ENCODE peak calls at places on chromosomes 2 and 18, in nine cellular contexts. D is neural crest cell; P is brain microvascular endothelial cell; W is fibroblast of lung; E is CD8-positive, alpha-beta T cell; Q is HCT116; T is PC-3; J is GM12865; K is psoas muscle. S is an unnamed sample.

GRCh38 chr2:57313678-57314077 is 732.9 kb upstream of the VRK2 start:
- DNase-seq in K (no peak), D (no peak), Q (no peak), W (no peak), P (no peak), J (no peak), E (no peak), T (no peak), S (no peak)

GRCh38 chr2:235112365-235112764 is 160.5 kb downstream of the SH3BP4 start:
- DNase-seq in P (no peak), K (no peak), E (no peak), W (no peak), D (no peak), J (no peak), T (no peak), Q (no peak), S (no peak)

GRCh38 chr2:213242653-213243052 is 41.6 kb upstream of the SPAG16 start:
- DNase-seq in E (no peak), K (no peak), T (no peak), P (no peak), Q (no peak), J (no peak), D (no peak), W (no peak), S (no peak)

GRCh38 chr2:37984176-37984575 is 59.1 kb downstream of the RMDN2 start:
- DNase-seq in W (no peak), J (no peak), K (no peak), T (no peak), Q (no peak), D (no peak), P (no peak), E (no peak), S (no peak)

GRCh38 chr2:197571622-197572271 is 55.9 kb downstream of the MOB4 start:
- DNase-seq in E (no peak), T (peak), Q (no peak), J (no peak), P (peak), K (peak), W (peak), D (no peak), S (no peak)

GRCh38 chr18:3604626-3605408 is 154.8 kb downstream of the TGIF1 start:
- DNase-seq in Q (no peak), T (peak), W (peak), P (peak), J (peak), E (no peak), K (no peak), D (no peak), S (peak)

GRCh38 chr2:231568785-231569435 is 23.8 kb upstream of the TEX44 start:
- DNase-seq in T (no peak), P (no peak), D (no peak), W (no peak), K (no peak), Q (no peak), J (no peak), E (no peak), S (no peak)

GRCh38 chr18:44098551-44099098 is 582.1 kb upstream of the SETBP1 start:
- DNase-seq in J (peak), P (peak), E (no peak), D (no peak), Q (no peak), W (peak), T (peak), K (no peak), S (peak)

GRCh38 chr2:152063325-152063924 is 35.4 kb downstream of the CACNB4 start:
- DNase-seq in K (no peak), P (no peak), D (no peak), Q (no peak), W (no peak), E (no peak), T (no peak), J (no peak), S (no peak)

GRCh38 chr2:136527560-136527959 is 237.8 kb upstream of the THSD7B start:
- DNase-seq in D (peak), T (peak), Q (no peak), E (no peak), P (peak), K (no peak), W (peak), J (peak), S (peak)

GRCh38 chr18:61756244-61756643 is 136.6 kb downstream of the RNF152 start:
- DNase-seq in P (no peak), J (no peak), Q (no peak), D (no peak), E (no peak), K (no peak), W (no peak), T (no peak), S (no peak)

GRCh38 chr2:133776936-133777587 is 208.8 kb upstream of the NCKAP5 start:
- DNase-seq in E (no peak), J (no peak), T (no peak), P (no peak), D (no peak), W (no peak), K (no peak), Q (no peak), S (no peak)

GRCh38 chr2:171814174-171814573 is 79.9 kb downstream of the SLC25A12 start:
- DNase-seq in J (no peak), K (no peak), P (no peak), Q (no peak), D (no peak), T (no peak), E (no peak), W (no peak), S (no peak)

GRCh38 chr2:171813126-171813525 is 80.9 kb downstream of the SLC25A12 start:
- DNase-seq in E (no peak), W (no peak), Q (no peak), J (no peak), T (no peak), K (no peak), D (no peak), P (no peak), S (no peak)

GRCh38 chr2:171813729-171814128 is 80.3 kb downstream of the SLC25A12 start:
- DNase-seq in J (no peak), T (no peak), E (no peak), P (no peak), D (no peak), Q (no peak), K (no peak), W (no peak), S (no peak)

GRCh38 chr2:171810409-171810993 is 83.5 kb downstream of the SLC25A12 start:
- DNase-seq in W (peak), D (no peak), T (no peak), K (no peak), E (no peak), Q (no peak), J (no peak), P (peak), S (no peak)

GRCh38 chr2:171811229-171811628 is 82.8 kb downstream of the SLC25A12 start:
- DNase-seq in D (no peak), E (no peak), K (no peak), W (peak), Q (peak), J (peak), T (peak), P (no peak), S (no peak)
- TF ChIP-seq CTCF in D (peak), E (peak), K (peak), W (peak), Q (peak), J (no peak), T (peak), P (peak), S (no peak)

DNA sequence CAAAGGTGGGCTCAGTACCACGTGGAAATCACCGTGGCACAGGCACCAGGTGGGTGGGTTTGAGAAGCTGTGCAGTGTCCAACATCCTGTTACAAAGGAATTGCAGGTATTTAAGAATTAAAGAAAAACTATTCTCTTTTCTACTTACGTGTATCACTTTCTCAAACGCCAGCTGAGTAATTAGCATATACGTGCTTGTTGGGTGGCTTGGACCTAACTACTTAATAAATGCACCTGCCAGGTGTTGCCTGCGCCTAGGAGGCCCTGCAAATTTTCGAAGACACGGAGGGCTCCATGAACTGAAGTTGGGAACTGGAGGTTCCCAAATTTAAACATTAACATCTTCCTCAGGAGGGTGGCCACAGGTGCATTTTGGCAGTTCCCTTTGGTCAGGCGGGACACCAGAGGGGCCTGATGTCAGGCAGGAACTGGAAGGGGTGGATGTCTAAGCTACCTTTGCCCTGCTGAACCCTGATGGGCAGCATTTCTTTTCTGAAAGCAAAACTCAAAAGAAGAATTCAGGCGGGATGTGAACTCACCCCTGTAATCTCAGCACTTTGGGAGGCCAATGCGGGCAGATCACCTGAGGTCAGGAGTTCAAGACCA is 84.8 kb downstream of the HS6ST1 start:
- DNase-seq in T (no peak), P (no peak), E (no peak), D (no peak), K (peak), Q (no peak), J (no peak), W (no peak), S (no peak)
- TF ChIP-seq CTCF in T (no peak), P (no peak), E (peak), D (no peak), K (no peak), Q (no peak), J (no peak), W (no peak), S (no peak)

DNA sequence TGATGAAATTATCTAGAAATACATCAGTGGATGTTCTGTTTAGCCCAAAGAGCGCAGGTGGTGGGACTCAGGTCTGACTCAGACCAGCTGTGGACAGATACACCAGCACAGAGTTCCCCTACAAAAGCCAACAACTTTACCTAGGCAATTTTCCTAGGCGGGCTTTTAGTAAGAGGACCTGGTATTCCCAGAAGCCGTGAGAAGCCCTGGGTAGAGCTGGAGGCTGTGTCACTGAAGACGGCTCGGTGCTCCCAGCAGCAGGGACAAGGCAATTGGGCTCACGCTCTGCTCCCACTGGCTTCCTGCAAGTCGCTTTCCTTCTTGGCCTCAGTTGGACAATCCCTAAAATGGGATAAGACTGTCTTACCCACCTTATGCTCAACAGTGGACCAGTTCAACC is 41.1 kb downstream of the TPO start:
- DNase-seq in T (no peak), K (no peak), E (no peak), Q (no peak), D (no peak), J (no peak), P (no peak), W (no peak), S (no peak)
- TF ChIP-seq CTCF in T (no peak), K (no peak), E (no peak), Q (no peak), D (no peak), J (no peak), P (no peak), W (no peak), S (no peak)

GRCh38 chr2:46847185-46847710 is 68.4 kb downstream of the MCFD2 start:
- DNase-seq in J (no peak), W (peak), P (peak), E (no peak), T (peak), Q (no peak), K (peak), D (no peak), S (no peak)
- TF ChIP-seq CTCF in J (no peak), W (no peak), P (no peak), E (no peak), T (no peak), Q (no peak), K (no peak), D (no peak), S (no peak)

DNA sequence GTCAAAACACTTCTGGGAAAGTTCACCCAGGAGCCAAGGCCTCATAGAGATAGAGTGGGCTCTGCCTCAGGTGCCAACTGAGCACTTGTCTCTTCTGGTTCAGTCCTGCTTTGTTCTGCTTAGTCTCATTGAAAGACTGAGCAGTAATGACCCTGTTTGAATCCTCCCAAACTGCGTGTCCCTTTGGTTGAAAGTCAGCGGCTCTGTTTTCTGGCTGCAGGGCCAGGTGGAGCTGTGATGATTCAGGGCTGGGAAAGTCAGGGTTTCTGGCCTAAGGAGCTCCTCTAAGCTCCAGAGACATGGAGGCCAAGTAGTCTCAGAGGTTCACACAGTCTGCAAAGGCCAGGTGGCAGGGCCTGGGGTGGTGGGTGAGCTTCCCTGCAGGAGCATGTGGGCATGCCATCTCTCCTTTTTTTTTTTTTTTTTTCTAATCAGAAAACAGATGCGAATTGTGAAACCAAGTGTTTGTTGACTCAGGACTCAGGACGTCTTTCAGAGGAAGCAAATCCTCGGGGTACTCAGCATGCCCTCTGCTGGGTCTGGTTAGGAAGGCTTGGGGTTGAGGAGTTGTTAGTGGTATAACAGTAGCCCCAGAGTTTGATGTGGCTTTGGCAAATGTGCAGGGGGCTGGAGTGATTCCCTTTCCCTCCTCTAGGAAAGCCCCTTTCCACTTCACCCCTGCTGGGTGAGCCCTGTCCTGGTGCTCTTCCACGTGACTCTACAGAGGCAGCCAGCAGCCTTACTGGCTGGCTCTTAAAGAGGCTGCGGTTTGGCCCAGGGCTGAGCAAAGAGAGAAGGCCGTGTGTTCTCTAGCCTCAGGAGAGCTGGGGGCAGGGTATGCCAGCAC is 38.3 kb downstream of the TMEM17 start:
- DNase-seq in K (peak), Q (no peak), T (no peak), D (no peak), J (peak), W (no peak), P (no peak), E (no peak), S (no peak)
- TF ChIP-seq CTCF in K (no peak), Q (no peak), T (no peak), D (no peak), J (no peak), W (peak), P (peak), E (no peak), S (no peak)

DNA sequence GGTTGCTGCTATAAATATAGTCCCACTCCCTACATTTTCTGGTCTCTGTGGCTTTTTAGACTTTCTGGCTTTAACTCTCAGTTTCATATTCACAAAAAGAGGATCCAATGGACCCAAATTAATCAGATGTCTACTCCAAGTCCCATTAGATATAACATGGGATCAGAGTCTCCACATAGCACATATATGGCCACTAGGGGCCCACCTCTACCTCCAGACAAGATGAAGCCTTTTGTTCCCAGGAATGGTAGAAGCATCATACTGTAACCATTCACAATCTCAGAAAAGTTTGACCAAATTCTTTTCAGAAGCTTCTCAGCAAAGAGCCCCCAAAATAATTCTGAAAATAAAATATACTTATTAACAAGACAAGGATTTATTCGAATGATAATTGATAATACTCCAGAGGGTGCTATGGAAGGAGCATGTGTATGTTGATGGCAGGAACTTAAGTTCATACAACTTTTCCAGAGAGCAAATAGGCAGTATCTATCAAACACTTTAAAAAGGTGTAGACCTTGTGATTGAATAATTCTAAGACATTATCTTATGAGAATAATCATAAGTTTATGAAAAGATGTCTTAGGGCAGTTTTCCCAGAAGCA is 382.3 kb upstream of the CRIM1 start:
- DNase-seq in J (peak), W (peak), Q (no peak), P (peak), D (no peak), T (peak), K (no peak), E (no peak), S (peak)
- TF ChIP-seq CTCF in J (peak), W (peak), Q (peak), P (peak), D (peak), T (peak), K (peak), E (peak), S (peak)

S was measured in GM20000.